ENCODE peak calls at places on chromosomes 2 and 18, in eight cellular contexts. C is A549; Q is RCC 7860; I is GM19239; L is fibroblast of gingiva; A is activated naive CD4-positive, alpha-beta T cell; S is HFFc6; N is foreskin fibroblast. K is an unnamed sample.

GRCh38 chr2:29810956-29811355 is 110.4 kb downstream of the ALK start:
- DNase-seq in C (no peak), Q (no peak), I (no peak), L (no peak), A (no peak), S (no peak), N (no peak), K (no peak)

GRCh38 chr2:216644846-216645635 is 11.8 kb downstream of the IGFBP2 start:
- DNase-seq in C (no peak), Q (no peak), I (no peak), L (no peak), A (no peak), S (no peak), N (no peak), K (no peak)

GRCh38 chr2:47221956-47222355 is 66.8 kb upstream of the STPG4 start:
- DNase-seq in C (no peak), Q (peak), I (no peak), L (no peak), A (no peak), S (no peak), N (peak), K (no peak)

GRCh38 chr2:44170337-44170736 is 1.7 kb downstream of the PPM1B start:
- DNase-seq in C (no peak), Q (no peak), I (no peak), L (peak), A (no peak), S (peak), N (peak), K (no peak)

GRCh38 chr18:57748770-57749603 is 54.1 kb downstream of the ATP8B1 start:
- DNase-seq in C (peak), Q (no peak), I (peak), L (no peak), A (no peak), S (no peak), N (peak), K (no peak)

GRCh38 chr2:193845604-193846003 is 1650.9 kb upstream of the TMEFF2 start:
- DNase-seq in C (peak), Q (peak), I (no peak), L (no peak), A (no peak), S (no peak), N (no peak), K (no peak)

GRCh38 chr2:38654495-38655381 is 11.2 kb upstream of the GALM start:
- DNase-seq in C (no peak), Q (no peak), I (no peak), L (no peak), A (no peak), S (no peak), N (no peak), K (no peak)

GRCh38 chr2:149261672-149262071 is 68.7 kb upstream of the LYPD6 start:
- DNase-seq in C (no peak), Q (no peak), I (no peak), L (no peak), A (no peak), S (no peak), N (no peak), K (no peak)

GRCh38 chr2:239930871-239931771 is 94.0 kb downstream of the NDUFA10 start:
- DNase-seq in C (no peak), Q (no peak), I (no peak), L (no peak), A (no peak), S (no peak), N (no peak), K (no peak)

K was measured in transverse colon.